ENCODE peak calls at places on chromosomes 12 and 14, in six cellular contexts. C is choroid plexus epithelial cell, J is GM03348, N is T-helper 9 cell, U is kidney tubule cell, W is lower lobe of right lung. X is an unnamed sample.

GRCh38 chr12:121530600-121531355 is 50.0 kb downstream of the KDM2B start:
- DNase-seq in C (peak; percentile 83), U (peak; percentile 76), N (peak; percentile 55), W (peak; percentile 92), J (peak; percentile 70), X (peak; percentile 82)

GRCh38 chr12:6230321-6231110 is 30.3 kb downstream of the CD9 start:
- DNase-seq in U (peak; percentile 54), C (peak; percentile 23), N (peak; percentile 57), J (no peak), W (peak; percentile 79), X (peak; percentile 52)

GRCh38 chr14:30842431-30842830 is 31.9 kb upstream of the COCH start:
- DNase-seq in C (no peak), J (no peak), N (no peak), U (no peak), W (no peak), X (no peak)

GRCh38 chr12:121802843-121803698 is 738 bp upstream of the SETD1B start:
- DNase-seq in U (peak; percentile 93), N (peak; percentile 81), J (peak; percentile 96), C (peak; percentile 98), W (peak; percentile 94), X (peak; percentile 98)

GRCh38 chr12:69417231-69417630 is 53.0 kb upstream of the FRS2 start:
- DNase-seq in J (no peak), U (no peak), N (no peak), C (no peak), W (no peak), X (no peak)

GRCh38 chr14:22569106-22569748 is 19.8 kb downstream of the DAD1 start:
- DNase-seq in N (no peak), W (no peak), U (peak; percentile 37), J (no peak), C (no peak), X (no peak)

GRCh38 chr14:31962920-31963319 is 114.2 kb upstream of the ARHGAP5 start:
- DNase-seq in N (no peak), U (no peak), J (no peak), W (no peak), C (no peak), X (no peak)

GRCh38 chr14:29016050-29016900 is 249.7 kb downstream of the FOXG1 start:
- DNase-seq in C (peak; percentile 74), J (peak; percentile 49), U (peak; percentile 24), W (peak; percentile 41), N (no peak), X (peak; percentile 49)

GRCh38 chr14:103418508-103418818 is 33.2 kb downstream of the MARK3 start:
- DNase-seq in J (peak; percentile 70), C (peak; percentile 93), W (no peak), N (no peak), U (no peak), X (peak; percentile 88)

GRCh38 chr12:5376591-5377207 is 55.2 kb upstream of the NTF3 start:
- DNase-seq in W (no peak), N (no peak), C (no peak), J (no peak), U (peak; percentile 6), X (no peak)

GRCh38 chr12:82904219-82904795 is 217.6 kb downstream of the TMTC2 start:
- DNase-seq in W (no peak), U (no peak), C (no peak), N (no peak), J (peak; percentile 41), X (no peak)

GRCh38 chr12:32737715-32738114 is 18.0 kb downstream of the YARS2 start:
- DNase-seq in J (no peak), N (no peak), W (no peak), U (no peak), C (no peak), X (no peak)

GRCh38 chr12:52530905-52531304 is 10.7 kb upstream of the KRT5 start:
- DNase-seq in C (no peak), N (no peak), U (no peak), J (no peak), W (no peak), X (no peak)

GRCh38 chr12:121989266-121989950 is 32.3 kb upstream of the BCL7A start:
- DNase-seq in C (no peak), U (no peak), J (no peak), N (no peak), W (no peak), X (no peak)

GRCh38 chr12:56803750-56804149 is 40.6 kb downstream of the HSD17B6 start:
- DNase-seq in C (no peak), W (no peak), U (no peak), N (no peak), J (no peak), X (no peak)

GRCh38 chr12:132512197-132513069 is 22.5 kb downstream of the FBRSL1 start:
- DNase-seq in N (no peak), W (no peak), U (no peak), J (no peak), C (no peak), X (no peak)

GRCh38 chr14:101514136-101514535 is 47.2 kb upstream of the DIO3 start:
- DNase-seq in N (no peak), J (no peak), W (no peak), U (no peak), C (no peak), X (no peak)

GRCh38 chr12:57629897-57630471 is 3.0 kb downstream of the B4GALNT1 start:
- DNase-seq in N (no peak), J (no peak), U (no peak), C (no peak), W (no peak), X (no peak)

GRCh38 chr14:100827751-100828447 is 2.0 kb downstream of the MEG3 start:
- DNase-seq in U (peak; percentile 11), C (peak; percentile 94), W (no peak), J (peak; percentile 83), N (no peak), X (no peak)

GRCh38 chr14:49946320-49947141 is 53.6 kb downstream of the ARF6 start:
- DNase-seq in U (peak; percentile 49), N (peak; percentile 2), W (no peak), C (peak; percentile 92), J (peak; percentile 73), X (no peak)

GRCh38 chr12:122421263-122421814 is 1.1 kb downstream of the CLIP1 start:
- DNase-seq in J (peak; percentile 52), W (peak; percentile 68), C (peak; percentile 62), N (no peak), U (peak; percentile 54), X (peak; percentile 60)

GRCh38 chr14:20427231-20428009 is 8.5 kb downstream of the KLHL33 start:
- DNase-seq in U (peak; percentile 73), N (no peak), J (peak; percentile 66), W (no peak), C (peak; percentile 69), X (peak; percentile 97)

GRCh38 chr12:27260746-27261145 is 16.7 kb downstream of the STK38L start:
- DNase-seq in C (peak; percentile 76), W (no peak), U (no peak), J (peak; percentile 42), N (no peak), X (no peak)

GRCh38 chr12:132103542-132104308 is 40.4 kb downstream of the DDX51 start:
- DNase-seq in J (no peak), W (no peak), U (no peak), N (no peak), C (no peak), X (no peak)

GRCh38 chr12:65827827-65828231 is 3.5 kb downstream of the HMGA2 start:
- DNase-seq in J (no peak), N (no peak), U (peak; percentile 19), W (no peak), C (no peak), X (no peak)

GRCh38 chr14:103562135-103562384 is 397 bp downstream of the BAG5 start:
- DNase-seq in U (no peak), N (no peak), C (peak; percentile 36), J (peak; percentile 79), W (no peak), X (no peak)

GRCh38 chr12:52005903-52006703 is 643 bp upstream of the TAMALIN start:
- DNase-seq in J (no peak), N (no peak), W (peak; percentile 89), C (no peak), U (no peak), X (peak; percentile 75)

GRCh38 chr12:103858953-103859601 is 18.0 kb upstream of the NT5DC3 start:
- DNase-seq in U (peak; percentile 97), N (no peak), W (no peak), J (peak; percentile 86), C (peak; percentile 98), X (no peak)

GRCh38 chr12:5987573-5987972 is 42.5 kb upstream of the ANO2 start:
- DNase-seq in U (no peak), W (no peak), C (no peak), N (no peak), J (no peak), X (no peak)